ENCODE peak calls at places on chromosomes 5 and 9, in nine cellular contexts. J, Z, K, W, Y, T, G, O and M are unnamed samples.

GRCh38 chr5:41843456-41844112 is 26.6 kb downstream of the OXCT1 start:
- DNase-seq in K (no peak), O (no peak), G (no peak), J (no peak), T (peak; percentile 84), Z (no peak), W (no peak), Y (no peak), M (no peak)

GRCh38 chr9:81777514-81777913 is 88.2 kb upstream of the TLE1 start:
- DNase-seq in J (no peak), G (no peak), Z (no peak), O (no peak), Y (no peak), T (no peak), W (no peak), K (no peak), M (no peak)

GRCh38 chr9:94511134-94511942 is 43.5 kb upstream of the PCAT7 start:
- DNase-seq in O (no peak), Z (no peak), J (no peak), K (no peak), Y (no peak), W (no peak), G (no peak), T (no peak), M (no peak)

GRCh38 chr5:28254846-28255245 is 1216.5 kb upstream of the CDH9 start:
- DNase-seq in T (peak; percentile 1), O (no peak), Z (no peak), Y (no peak), J (no peak), G (no peak), W (no peak), K (no peak), M (no peak)

GRCh38 chr9:88992556-88992955 is 1.3 kb downstream of the S1PR3 start:
- DNase-seq in Y (no peak), K (peak; percentile 55), O (no peak), T (peak; percentile 47), J (no peak), W (no peak), Z (no peak), G (no peak), M (no peak)

GRCh38 chr9:4280605-4281004 is 19.3 kb downstream of the GLIS3 start:
- DNase-seq in K (no peak), Y (no peak), J (no peak), W (no peak), O (no peak), Z (no peak), T (no peak), G (no peak), M (no peak)

GRCh38 chr9:133505901-133506652 is 18.7 kb downstream of the MYMK start:
- DNase-seq in T (peak; percentile 44), G (peak; percentile 84), W (no peak), Y (peak; percentile 69), O (no peak), Z (no peak), K (peak; percentile 85), J (peak; percentile 40), M (no peak)

GRCh38 chr9:14441976-14442651 is 128.2 kb upstream of the NFIB start:
- DNase-seq in W (no peak), Y (no peak), O (no peak), K (no peak), T (no peak), J (no peak), G (no peak), Z (no peak), M (no peak)

GRCh38 chr5:150160448-150161069 is 4.9 kb upstream of the PDGFRB start:
- DNase-seq in Z (no peak), O (no peak), G (no peak), K (no peak), Y (no peak), T (no peak), W (no peak), J (no peak), M (no peak)

GRCh38 chr5:27083763-27084420 is 45.5 kb upstream of the CDH9 start:
- DNase-seq in O (no peak), T (no peak), Z (no peak), K (no peak), Y (no peak), W (no peak), G (no peak), J (no peak), M (no peak)

GRCh38 chr5:137272831-137273230 is 226.3 kb downstream of the SPOCK1 start:
- DNase-seq in K (no peak), J (no peak), W (no peak), G (no peak), O (no peak), Y (no peak), Z (no peak), T (no peak), M (no peak)

GRCh38 chr9:131679261-131680020 is 60.4 kb downstream of the RAPGEF1 start:
- DNase-seq in O (no peak), J (no peak), T (no peak), G (no peak), Z (no peak), K (no peak), Y (no peak), W (no peak), M (no peak)

DNA sequence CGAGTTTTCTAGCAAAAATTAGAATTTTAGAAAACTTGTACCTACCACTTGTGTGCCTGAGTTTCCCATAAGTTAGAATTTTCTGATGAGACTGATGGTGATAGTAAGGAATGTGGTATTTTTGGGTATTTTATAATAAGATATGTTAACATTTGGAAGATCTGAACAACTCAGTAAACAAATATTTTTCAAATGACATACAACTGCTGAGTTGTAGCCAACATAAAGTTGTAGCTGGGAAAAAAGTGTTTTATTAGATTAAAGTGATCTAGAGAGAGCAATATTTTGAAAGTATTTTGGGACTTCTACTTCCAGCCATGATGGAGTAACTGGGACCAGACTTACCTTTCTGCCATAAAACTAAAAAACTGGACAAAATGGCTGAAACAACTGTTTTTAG is 37.9 kb downstream of the GEMIN5 start:
- DNase-seq in Y (no peak), J (no peak), K (no peak), G (no peak), T (no peak), W (no peak), O (no peak), Z (no peak), M (no peak)
- H3K36me3 ChIP-seq in Y (no peaks in the 10 kb centered on the region), J (peaks cover 3% of the 10 kb centered on the region), K (peaks cover 62% of the 10 kb centered on the region), G (peaks cover 15% of the 10 kb centered on the region), T (peaks cover 9% of the 10 kb centered on the region), W (peaks cover 3% of the 10 kb centered on the region), O (peaks cover 100% of the 10 kb centered on the region), Z (peaks cover 9% of the 10 kb centered on the region), M (peaks cover 82% of the 10 kb centered on the region)

GRCh38 chr9:127210851-127211730 is 53.5 kb upstream of the GARNL3 start:
- DNase-seq in T (no peak), O (no peak), G (no peak), Z (no peak), J (no peak), W (no peak), Y (peak; percentile 17), K (peak; percentile 51), M (no peak)
- TF ChIP-seq CTCF in T (no peak), O (no peak), G (no peak), Z (no peak), J (no peak), W (no peak), Y (no peak), K (no peak), M (no peak)

GRCh38 chr5:173222466-173222865 is 12.5 kb downstream of the NKX2-5 start:
- DNase-seq in T (no peak), Z (no peak), Y (no peak), G (no peak), O (no peak), W (no peak), K (no peak), J (no peak), M (no peak)

GRCh38 chr5:173213236-173213933 is 21.6 kb downstream of the NKX2-5 start:
- DNase-seq in K (no peak), J (no peak), Y (no peak), Z (no peak), G (no peak), W (no peak), T (no peak), O (no peak), M (no peak)

GRCh38 chr5:173217626-173218397 is 17.2 kb downstream of the NKX2-5 start:
- DNase-seq in Y (no peak), T (no peak), J (no peak), K (no peak), O (no peak), W (no peak), G (no peak), Z (no peak), M (no peak)
- H3K4me1 ChIP-seq in Y (no peaks in the 10 kb centered on the region), T (no peaks in the 10 kb centered on the region), J (no peaks in the 10 kb centered on the region), K (no peaks in the 10 kb centered on the region), O (no peaks in the 10 kb centered on the region), W (no peaks in the 10 kb centered on the region), G (no peaks in the 10 kb centered on the region), Z (no peaks in the 10 kb centered on the region), M (no peaks in the 10 kb centered on the region)

GRCh38 chr5:68274847-68275700 is 59.5 kb downstream of the PIK3R1 start:
- DNase-seq in T (no peak), K (no peak), Y (no peak), G (no peak), Z (no peak), O (no peak), J (no peak), W (no peak), M (no peak)

GRCh38 chr5:68279960-68280359 is 64.4 kb downstream of the PIK3R1 start:
- DNase-seq in G (no peak), J (no peak), Y (no peak), Z (no peak), O (no peak), T (no peak), W (no peak), K (no peak), M (no peak)

GRCh38 chr5:68273717-68274409 is 58.3 kb downstream of the PIK3R1 start:
- DNase-seq in J (no peak), Y (no peak), O (no peak), W (no peak), T (no peak), K (no peak), Z (no peak), G (no peak), M (no peak)

GRCh38 chr5:68276740-68277139 is 61.2 kb downstream of the PIK3R1 start:
- DNase-seq in O (no peak), J (no peak), K (no peak), Z (no peak), G (no peak), T (no peak), W (no peak), Y (no peak), M (no peak)

GRCh38 chr5:68277427-68277826 is 61.9 kb downstream of the PIK3R1 start:
- DNase-seq in Z (no peak), J (no peak), G (no peak), Y (no peak), K (no peak), T (peak; percentile 23), O (no peak), W (no peak), M (no peak)
- H3K36me3 ChIP-seq in Z (no peaks in the 10 kb centered on the region), J (no peaks in the 10 kb centered on the region), G (peaks cover 16% of the 10 kb centered on the region), Y (no peaks in the 10 kb centered on the region), K (peaks cover 83% of the 10 kb centered on the region), T (peaks cover 1% of the 10 kb centered on the region), O (peaks cover 87% of the 10 kb centered on the region), W (peaks cover 6% of the 10 kb centered on the region), M (peaks cover 90% of the 10 kb centered on the region)